ENCODE peak calls at places on chromosome 17, in seven cellular contexts. One of them, this sample, is unnamed.

GRCh38 chr17:68821860-68822693 is 133.1 kb downstream of the ABCA8 start:
- DNase-seq in foreskin fibroblast: peak; percentile 95
- DNase-seq in SK-MEL-5: peak; percentile 74
- DNase-seq in CD14-positive monocyte: no peak
- DNase-seq in activated naive CD4-positive, alpha-beta T cell: no peak
- DNase-seq in endothelial cell: no peak
- DNase-seq in mesothelial cell of epicardium: no peak
- DNase-seq in this sample: no peak

GRCh38 chr17:78364436-78365281 is 4.8 kb upstream of the SOCS3 start:
- DNase-seq in foreskin fibroblast: no peak
- DNase-seq in SK-MEL-5: peak; percentile 53
- DNase-seq in CD14-positive monocyte: no peak
- DNase-seq in activated naive CD4-positive, alpha-beta T cell: no peak
- DNase-seq in endothelial cell: no peak
- DNase-seq in mesothelial cell of epicardium: no peak
- DNase-seq in this sample: no peak

GRCh38 chr17:54063639-54064038 is 240.9 kb downstream of the KIF2B start:
- DNase-seq in foreskin fibroblast: no peak
- DNase-seq in SK-MEL-5: no peak
- DNase-seq in CD14-positive monocyte: no peak
- DNase-seq in activated naive CD4-positive, alpha-beta T cell: no peak
- DNase-seq in endothelial cell: no peak
- DNase-seq in mesothelial cell of epicardium: no peak
- DNase-seq in this sample: no peak

GRCh38 chr17:81528651-81529436 is 667 bp downstream of the FSCN2 start:
- DNase-seq in foreskin fibroblast: no peak
- DNase-seq in SK-MEL-5: no peak
- DNase-seq in CD14-positive monocyte: no peak
- DNase-seq in activated naive CD4-positive, alpha-beta T cell: no peak
- DNase-seq in endothelial cell: no peak
- DNase-seq in mesothelial cell of epicardium: no peak
- DNase-seq in this sample: no peak

GRCh38 chr17:65270932-65271700 is 133.9 kb downstream of the RGS9 start:
- DNase-seq in foreskin fibroblast: no peak
- DNase-seq in SK-MEL-5: no peak
- DNase-seq in CD14-positive monocyte: no peak
- DNase-seq in activated naive CD4-positive, alpha-beta T cell: no peak
- DNase-seq in endothelial cell: no peak
- DNase-seq in mesothelial cell of epicardium: no peak
- DNase-seq in this sample: no peak

GRCh38 chr17:80318166-80318565 is 57.5 kb downstream of the RNF213 start:
- DNase-seq in foreskin fibroblast: no peak
- DNase-seq in SK-MEL-5: no peak
- DNase-seq in CD14-positive monocyte: no peak
- DNase-seq in activated naive CD4-positive, alpha-beta T cell: no peak
- DNase-seq in endothelial cell: no peak
- DNase-seq in mesothelial cell of epicardium: no peak
- DNase-seq in this sample: no peak

GRCh38 chr17:31696184-31696602 is 162.9 kb downstream of the COPRS start:
- DNase-seq in foreskin fibroblast: peak; percentile 98
- DNase-seq in SK-MEL-5: no peak
- DNase-seq in CD14-positive monocyte: no peak
- DNase-seq in activated naive CD4-positive, alpha-beta T cell: no peak
- DNase-seq in endothelial cell: no peak
- DNase-seq in mesothelial cell of epicardium: peak; percentile 81
- DNase-seq in this sample: no peak

GRCh38 chr17:63405741-63406261 is 40.3 kb downstream of the CYB561 start:
- DNase-seq in foreskin fibroblast: peak; percentile 73
- DNase-seq in SK-MEL-5: peak; percentile 77
- DNase-seq in CD14-positive monocyte: no peak
- DNase-seq in activated naive CD4-positive, alpha-beta T cell: no peak
- DNase-seq in endothelial cell: no peak
- DNase-seq in mesothelial cell of epicardium: no peak
- DNase-seq in this sample: peak; percentile 36

GRCh38 chr17:65967372-65967771 is 224.6 kb downstream of the CEP112 start:
- DNase-seq in foreskin fibroblast: no peak
- DNase-seq in SK-MEL-5: no peak
- DNase-seq in CD14-positive monocyte: no peak
- DNase-seq in activated naive CD4-positive, alpha-beta T cell: no peak
- DNase-seq in endothelial cell: no peak
- DNase-seq in mesothelial cell of epicardium: no peak
- DNase-seq in this sample: no peak

GRCh38 chr17:29131814-29132682 is 48.1 kb downstream of the MYO18A start:
- DNase-seq in foreskin fibroblast: peak; percentile 95
- DNase-seq in SK-MEL-5: no peak
- DNase-seq in CD14-positive monocyte: no peak
- DNase-seq in activated naive CD4-positive, alpha-beta T cell: no peak
- DNase-seq in endothelial cell: no peak
- DNase-seq in mesothelial cell of epicardium: no peak
- DNase-seq in this sample: no peak

GRCh38 chr17:10149573-10150399 is 48.6 kb downstream of the GAS7 start:
- DNase-seq in foreskin fibroblast: peak; percentile 82
- DNase-seq in SK-MEL-5: peak; percentile 60
- DNase-seq in CD14-positive monocyte: peak; percentile 68
- DNase-seq in activated naive CD4-positive, alpha-beta T cell: no peak
- DNase-seq in endothelial cell: no peak
- DNase-seq in mesothelial cell of epicardium: no peak
- DNase-seq in this sample: no peak

GRCh38 chr17:79793924-79794304 is 3.0 kb downstream of the CBX8 start:
- DNase-seq in foreskin fibroblast: peak; percentile 58
- DNase-seq in SK-MEL-5: peak; percentile 67
- DNase-seq in CD14-positive monocyte: no peak
- DNase-seq in activated naive CD4-positive, alpha-beta T cell: no peak
- DNase-seq in endothelial cell: no peak
- DNase-seq in mesothelial cell of epicardium: peak; percentile 46
- DNase-seq in this sample: no peak

GRCh38 chr17:55086635-55087058 is 118.1 kb downstream of the STXBP4 start:
- DNase-seq in foreskin fibroblast: peak; percentile 72
- DNase-seq in SK-MEL-5: peak; percentile 39
- DNase-seq in CD14-positive monocyte: no peak
- DNase-seq in activated naive CD4-positive, alpha-beta T cell: no peak
- DNase-seq in endothelial cell: no peak
- DNase-seq in mesothelial cell of epicardium: no peak
- DNase-seq in this sample: no peak

GRCh38 chr17:62075308-62075815 is 10.3 kb upstream of the MED13 start:
- DNase-seq in foreskin fibroblast: no peak
- DNase-seq in SK-MEL-5: no peak
- DNase-seq in CD14-positive monocyte: no peak
- DNase-seq in activated naive CD4-positive, alpha-beta T cell: no peak
- DNase-seq in endothelial cell: no peak
- DNase-seq in mesothelial cell of epicardium: no peak
- DNase-seq in this sample: no peak

GRCh38 chr17:57723427-57724037 is 21.6 kb downstream of the CCDC182 start:
- DNase-seq in foreskin fibroblast: no peak
- DNase-seq in SK-MEL-5: no peak
- DNase-seq in CD14-positive monocyte: no peak
- DNase-seq in activated naive CD4-positive, alpha-beta T cell: no peak
- DNase-seq in endothelial cell: no peak
- DNase-seq in mesothelial cell of epicardium: no peak
- DNase-seq in this sample: no peak

GRCh38 chr17:10243905-10244844 is 45.8 kb upstream of the GAS7 start:
- DNase-seq in foreskin fibroblast: no peak
- DNase-seq in SK-MEL-5: no peak
- DNase-seq in CD14-positive monocyte: no peak
- DNase-seq in activated naive CD4-positive, alpha-beta T cell: no peak
- DNase-seq in endothelial cell: no peak
- DNase-seq in mesothelial cell of epicardium: no peak
- DNase-seq in this sample: no peak

GRCh38 chr17:65547253-65547670 is 14.2 kb downstream of the AXIN2 start:
- DNase-seq in foreskin fibroblast: no peak
- DNase-seq in SK-MEL-5: no peak
- DNase-seq in CD14-positive monocyte: no peak
- DNase-seq in activated naive CD4-positive, alpha-beta T cell: no peak
- DNase-seq in endothelial cell: no peak
- DNase-seq in mesothelial cell of epicardium: no peak
- DNase-seq in this sample: no peak

GRCh38 chr17:5499790-5500189 is 13.4 kb downstream of the MIS12 start:
- DNase-seq in foreskin fibroblast: no peak
- DNase-seq in SK-MEL-5: no peak
- DNase-seq in CD14-positive monocyte: no peak
- DNase-seq in activated naive CD4-positive, alpha-beta T cell: no peak
- DNase-seq in endothelial cell: peak; percentile 28
- DNase-seq in mesothelial cell of epicardium: no peak
- DNase-seq in this sample: no peak

GRCh38 chr17:46162871-46163270 is 30.4 kb downstream of the KANSL1 start:
- DNase-seq in foreskin fibroblast: no peak
- DNase-seq in SK-MEL-5: no peak
- DNase-seq in CD14-positive monocyte: no peak
- DNase-seq in activated naive CD4-positive, alpha-beta T cell: no peak
- DNase-seq in endothelial cell: no peak
- DNase-seq in mesothelial cell of epicardium: no peak
- DNase-seq in this sample: no peak

This sample was measured in NCI-H1048.